ENCODE peak calls at places on chromosomes 12 and 14, in ten cellular contexts. B is lower lobe of right lung; Z is body of pancreas; M is PC-3; L is natural killer cell; O is activated naive CD8-positive, alpha-beta T cell treated with anti-CD3 and anti-CD28 coated beads, Interleukin-2, amount 10 ng/mL, durations not matched to agents 7 days and 5 days; Y is Right ventricle myocardium superior; C is K562; F is central memory CD8-positive, alpha-beta T cell; H is stimulated activated naive CD8-positive, alpha-beta T cell treated with anti-CD3 and anti-CD28 coated beads, Interleukin-15, amount 100 ng/mL, for 72 hours. I is an unnamed sample.

GRCh38 chr12:67681145-67681778 is 32.7 kb downstream of the DYRK2 start:
- ATAC-seq in H (no peak), C (no peak), M (peak), F (no peak), B (peak), L (no peak), Z (peak), O (no peak), Y (peak), I (no peak)

GRCh38 chr14:76091036-76091435 is 60.7 kb upstream of the GPATCH2L start:
- ATAC-seq in C (peak), F (no peak), Y (peak), O (no peak), L (no peak), H (no peak), M (peak), Z (peak), B (peak), I (peak)

GRCh38 chr12:32124637-32125036 is 18.0 kb downstream of the BICD1 start:
- ATAC-seq in M (no peak), B (no peak), C (no peak), L (no peak), Y (no peak), O (no peak), F (no peak), Z (no peak), H (no peak), I (no peak)

GRCh38 chr14:90603336-90603735 is 206.5 kb downstream of the CALM1 start:
- ATAC-seq in C (no peak), Z (no peak), O (no peak), M (no peak), B (no peak), F (no peak), L (no peak), H (no peak), Y (no peak), I (no peak)

GRCh38 chr14:95146079-95146771 is 11.1 kb downstream of the DICER1 start:
- ATAC-seq in O (no peak), F (no peak), C (no peak), Y (no peak), B (peak), H (no peak), Z (peak), M (no peak), L (no peak), I (no peak)

GRCh38 chr14:68834816-68835215 is 41.9 kb upstream of the ZFP36L1 start:
- ATAC-seq in Y (no peak), C (no peak), M (no peak), O (no peak), H (no peak), F (no peak), Z (no peak), B (no peak), L (no peak), I (peak)

GRCh38 chr14:23009939-23010718 is at the start of gene C14orf93:
- ATAC-seq in H (peak), L (peak), C (peak), M (peak), Y (peak), Z (peak), F (peak), O (peak), B (peak), I (peak)

GRCh38 chr12:119082496-119082895 is 96.2 kb upstream of the HSPB8 start:
- ATAC-seq in H (no peak), L (no peak), C (no peak), B (no peak), M (no peak), F (no peak), Y (peak), Z (no peak), O (no peak), I (no peak)

GRCh38 chr12:5185435-5186069 is 141.9 kb downstream of the KCNA5 start:
- ATAC-seq in C (no peak), Z (peak), L (no peak), F (no peak), Y (no peak), B (no peak), H (no peak), M (no peak), O (no peak), I (no peak)

GRCh38 chr14:89422181-89422951 is 5.3 kb upstream of the FOXN3 start:
- ATAC-seq in L (no peak), Z (no peak), F (no peak), Y (no peak), O (no peak), B (peak), M (no peak), C (no peak), H (no peak), I (no peak)

GRCh38 chr12:113861708-113862312 is 104.3 kb downstream of the RBM19 start:
- ATAC-seq in H (no peak), F (no peak), Y (no peak), Z (no peak), M (no peak), B (no peak), L (no peak), O (no peak), C (no peak), I (no peak)